ENCODE peak calls at places on chromosomes 11 and 22, in five cellular contexts. One of them, this sample, is unnamed.
A peak's percentile ranks its signal among the peaks of the same experiment; 100 is the strongest.

GRCh38 chr11:62140302-62141110 is 16.7 kb downstream of the INCENP start:
- DNase-seq in NB4: no peak
- DNase-seq in MCF 10A: no peak
- DNase-seq in omental fat pad: no peak
- DNase-seq in kidney: no peak
- DNase-seq in this sample: no peak

GRCh38 chr11:44593194-44593593 is 27.7 kb downstream of the CD82 start:
- DNase-seq in NB4: no peak
- DNase-seq in MCF 10A: no peak
- DNase-seq in omental fat pad: no peak
- DNase-seq in kidney: no peak
- DNase-seq in this sample: no peak

GRCh38 chr11:124759268-124760204 is 2.6 kb downstream of the ESAM start:
- DNase-seq in NB4: no peak
- DNase-seq in MCF 10A: no peak
- DNase-seq in omental fat pad: no peak
- DNase-seq in kidney: peak; percentile 85
- DNase-seq in this sample: peak; percentile 75

GRCh38 chr11:11179239-11179638 is 173.8 kb downstream of the CSNK2A3 start:
- DNase-seq in NB4: no peak
- DNase-seq in MCF 10A: peak; percentile 42
- DNase-seq in omental fat pad: no peak
- DNase-seq in kidney: no peak
- DNase-seq in this sample: no peak

GRCh38 chr11:128931066-128931465 is 11.6 kb downstream of the TP53AIP1 start:
- DNase-seq in NB4: peak; percentile 18
- DNase-seq in MCF 10A: no peak
- DNase-seq in omental fat pad: no peak
- DNase-seq in kidney: no peak
- DNase-seq in this sample: no peak

GRCh38 chr11:33694346-33695050 is 6.1 kb downstream of the C11orf91 start:
- DNase-seq in NB4: peak; percentile 57
- DNase-seq in MCF 10A: no peak
- DNase-seq in omental fat pad: no peak
- DNase-seq in kidney: no peak
- DNase-seq in this sample: no peak

GRCh38 chr11:78812513-78813293 is 238.0 kb upstream of the NARS2 start:
- DNase-seq in NB4: no peak
- DNase-seq in MCF 10A: peak; percentile 35
- DNase-seq in omental fat pad: no peak
- DNase-seq in kidney: no peak
- DNase-seq in this sample: no peak

GRCh38 chr22:46766611-46767010 is 4.2 kb downstream of the TBC1D22A start:
- DNase-seq in NB4: no peak
- DNase-seq in MCF 10A: no peak
- DNase-seq in omental fat pad: no peak
- DNase-seq in kidney: no peak
- DNase-seq in this sample: no peak

GRCh38 chr11:78920329-78920728 is 345.7 kb upstream of the NARS2 start:
- DNase-seq in NB4: no peak
- DNase-seq in MCF 10A: no peak
- DNase-seq in omental fat pad: no peak
- DNase-seq in kidney: no peak
- DNase-seq in this sample: no peak

GRCh38 chr11:134466035-134466908 is 54.2 kb upstream of the B3GAT1 start:
- DNase-seq in NB4: peak; percentile 28
- DNase-seq in MCF 10A: no peak
- DNase-seq in omental fat pad: no peak
- DNase-seq in kidney: no peak
- DNase-seq in this sample: no peak

GRCh38 chr11:47766363-47767227 is 546 bp downstream of the FNBP4 start:
- DNase-seq in NB4: peak; percentile 68
- DNase-seq in MCF 10A: peak; percentile 62
- DNase-seq in omental fat pad: peak; percentile 31
- DNase-seq in kidney: peak; percentile 87
- DNase-seq in this sample: peak; percentile 78

GRCh38 chr22:23904855-23905254 is 10.7 kb downstream of the MIF start:
- DNase-seq in NB4: no peak
- DNase-seq in MCF 10A: no peak
- DNase-seq in omental fat pad: no peak
- DNase-seq in kidney: peak; percentile 89
- DNase-seq in this sample: no peak

GRCh38 chr22:49440931-49441330 is 386.7 kb downstream of the BRD1 start:
- DNase-seq in NB4: no peak
- DNase-seq in MCF 10A: no peak
- DNase-seq in omental fat pad: no peak
- DNase-seq in kidney: no peak
- DNase-seq in this sample: no peak

GRCh38 chr11:122717264-122717867 is 61.8 kb downstream of the UBASH3B start:
- DNase-seq in NB4: peak; percentile 95
- DNase-seq in MCF 10A: no peak
- DNase-seq in omental fat pad: no peak
- DNase-seq in kidney: no peak
- DNase-seq in this sample: no peak

GRCh38 chr22:37259540-37260029 is 15.5 kb upstream of the RAC2 start:
- DNase-seq in NB4: no peak
- DNase-seq in MCF 10A: peak; percentile 55
- DNase-seq in omental fat pad: no peak
- DNase-seq in kidney: no peak
- DNase-seq in this sample: no peak
- TF ChIP-seq CTCF in NB4: peak; percentile 24
- TF ChIP-seq CTCF in MCF 10A: peak; percentile 55
- TF ChIP-seq CTCF in omental fat pad: no peak
- TF ChIP-seq CTCF in kidney: peak; percentile 28
- TF ChIP-seq CTCF in this sample: no peak

DNA sequence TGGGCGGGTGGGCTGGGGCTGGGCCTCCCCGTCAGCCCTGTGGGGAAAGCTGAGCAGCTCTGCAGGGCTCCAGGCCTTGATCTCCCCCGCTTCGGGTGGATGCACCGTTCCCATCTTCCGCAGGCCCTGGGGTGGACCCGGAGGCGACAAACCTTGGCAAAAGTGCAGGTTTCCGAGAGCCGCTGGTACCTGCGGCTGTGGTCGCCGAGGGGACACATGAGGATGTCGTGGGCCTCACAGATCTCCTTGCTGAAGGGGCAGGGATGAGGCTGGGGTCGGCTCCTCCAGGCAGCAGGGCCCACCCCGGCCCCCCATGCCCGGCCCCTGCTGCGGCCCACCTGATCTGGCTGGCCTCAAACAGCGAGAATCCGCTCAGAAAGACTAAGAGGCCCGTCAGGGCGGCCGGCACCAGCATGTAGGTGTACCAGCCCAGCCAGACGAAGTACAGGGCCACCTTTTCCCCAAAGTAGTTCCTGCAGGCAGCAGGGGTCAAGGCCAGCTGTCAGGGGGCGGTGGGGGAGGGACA is 11.8 kb downstream of the ANO9 start:
- DNase-seq in NB4: no peak
- DNase-seq in MCF 10A: no peak
- DNase-seq in omental fat pad: no peak
- DNase-seq in kidney: no peak
- DNase-seq in this sample: no peak
- TF ChIP-seq CTCF in NB4: no peak
- TF ChIP-seq CTCF in MCF 10A: no peak
- TF ChIP-seq CTCF in omental fat pad: no peak
- TF ChIP-seq CTCF in kidney: no peak
- TF ChIP-seq CTCF in this sample: no peak

GRCh38 chr11:2885676-2886081 is at the start of gene CDKN1C:
- DNase-seq in NB4: peak; percentile 75
- DNase-seq in MCF 10A: peak; percentile 63
- DNase-seq in omental fat pad: peak; percentile 63
- DNase-seq in kidney: peak; percentile 96
- DNase-seq in this sample: peak; percentile 93

GRCh38 chr11:2884424-2884815 is 1.2 kb downstream of the CDKN1C start:
- DNase-seq in NB4: no peak
- DNase-seq in MCF 10A: no peak
- DNase-seq in omental fat pad: no peak
- DNase-seq in kidney: peak; percentile 88
- DNase-seq in this sample: no peak

GRCh38 chr11:2886191-2886894 is 768 bp upstream of the CDKN1C start:
- DNase-seq in NB4: no peak
- DNase-seq in MCF 10A: no peak
- DNase-seq in omental fat pad: no peak
- DNase-seq in kidney: peak; percentile 89
- DNase-seq in this sample: no peak

GRCh38 chr11:2883717-2884423 is 1.7 kb downstream of the CDKN1C start:
- DNase-seq in NB4: no peak
- DNase-seq in MCF 10A: no peak
- DNase-seq in omental fat pad: no peak
- DNase-seq in kidney: no peak
- DNase-seq in this sample: no peak

DNA sequence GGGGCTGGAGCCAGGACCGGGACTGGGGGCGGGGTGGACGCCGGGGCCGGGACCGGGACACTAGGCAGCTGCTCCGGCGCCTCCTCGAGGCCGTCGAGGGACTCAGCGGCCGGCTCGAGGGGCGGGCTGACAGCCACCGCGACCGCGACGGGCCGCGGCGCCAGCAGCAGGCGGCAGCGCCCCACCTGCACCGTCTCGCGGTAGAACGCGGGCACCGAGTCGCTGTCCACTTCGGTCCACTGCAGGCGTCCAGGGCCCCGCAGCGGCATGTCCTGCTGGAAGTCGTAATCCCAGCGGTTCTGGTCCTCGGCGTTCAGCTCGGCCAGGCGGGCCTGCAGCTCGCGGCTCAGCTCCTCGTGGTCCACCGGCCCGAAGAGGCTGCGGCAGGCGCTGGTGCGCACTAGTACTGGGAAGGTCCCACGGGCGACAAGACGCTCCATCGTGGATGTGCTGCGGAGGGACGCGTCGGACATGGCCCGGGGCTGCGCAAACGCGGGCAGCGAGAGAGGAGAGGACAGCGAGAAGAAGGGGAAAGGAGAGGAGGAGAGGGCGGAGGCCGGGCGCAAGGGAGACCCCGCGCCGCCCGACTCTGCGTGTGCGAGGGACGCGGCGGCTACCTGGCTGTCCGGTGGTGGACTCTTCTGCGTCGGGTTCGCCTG is 429 bp downstream of the CDKN1C start:
- DNase-seq in NB4: peak; percentile 63
- DNase-seq in MCF 10A: peak; percentile 47
- DNase-seq in omental fat pad: no peak
- DNase-seq in kidney: peak; percentile 88
- DNase-seq in this sample: no peak
- TF ChIP-seq CTCF in NB4: no peak
- TF ChIP-seq CTCF in MCF 10A: no peak
- TF ChIP-seq CTCF in omental fat pad: no peak
- TF ChIP-seq CTCF in kidney: peak; percentile 36
- TF ChIP-seq CTCF in this sample: no peak

GRCh38 chr11:25981998-25982397 is 349.9 kb upstream of the ANO3 start:
- DNase-seq in NB4: peak; percentile 48
- DNase-seq in MCF 10A: peak; percentile 51
- DNase-seq in omental fat pad: no peak
- DNase-seq in kidney: no peak
- DNase-seq in this sample: no peak

DNA sequence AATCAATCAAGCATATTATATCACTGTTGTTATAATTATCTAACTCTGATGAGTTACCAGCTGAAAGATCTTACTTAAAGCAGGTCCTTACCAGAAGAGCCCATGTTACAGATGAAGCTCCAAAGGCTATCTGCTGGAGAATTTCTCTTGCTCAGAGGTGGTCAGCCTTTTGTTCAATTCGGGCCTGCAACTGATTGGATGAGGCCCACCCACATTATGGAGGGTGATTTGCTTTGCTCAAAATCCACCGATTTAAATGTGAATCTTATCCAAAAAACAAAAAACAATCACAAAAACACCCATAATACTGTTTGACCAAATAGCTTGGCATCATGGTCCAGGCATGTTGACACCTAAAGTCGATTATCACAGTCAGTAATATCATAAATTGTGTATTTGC is 348.6 kb upstream of the ANO3 start:
- DNase-seq in NB4: no peak
- DNase-seq in MCF 10A: no peak
- DNase-seq in omental fat pad: no peak
- DNase-seq in kidney: no peak
- DNase-seq in this sample: no peak
- TF ChIP-seq CTCF in NB4: no peak
- TF ChIP-seq CTCF in MCF 10A: no peak
- TF ChIP-seq CTCF in omental fat pad: no peak
- TF ChIP-seq CTCF in kidney: no peak
- TF ChIP-seq CTCF in this sample: no peak

DNA sequence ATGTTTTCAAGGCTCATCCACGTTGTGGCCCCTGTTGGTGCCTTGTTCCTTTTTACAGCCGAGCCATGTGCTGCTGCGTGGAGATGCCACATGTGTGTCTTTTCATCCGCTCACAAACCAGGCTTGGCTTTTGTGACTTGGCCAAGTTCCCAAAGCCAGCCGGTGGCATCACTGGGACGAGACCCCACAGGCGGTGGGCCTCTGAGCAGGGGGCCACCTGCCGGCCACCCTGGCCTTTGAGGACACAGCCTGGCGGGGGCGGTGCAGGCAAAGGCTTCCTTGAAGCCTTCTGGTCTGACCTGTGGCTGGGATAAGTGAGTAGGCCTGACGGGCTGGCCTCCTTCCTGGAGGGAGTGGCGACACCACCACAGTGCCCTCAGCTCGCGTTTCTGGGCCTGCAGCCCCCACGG is 10.6 kb downstream of the GRK2 start:
- DNase-seq in NB4: peak; percentile 98
- DNase-seq in MCF 10A: no peak
- DNase-seq in omental fat pad: no peak
- DNase-seq in kidney: peak; percentile 82
- DNase-seq in this sample: no peak
- TF ChIP-seq CTCF in NB4: peak; percentile 60
- TF ChIP-seq CTCF in MCF 10A: no peak
- TF ChIP-seq CTCF in omental fat pad: no peak
- TF ChIP-seq CTCF in kidney: no peak
- TF ChIP-seq CTCF in this sample: no peak

GRCh38 chr11:114026355-114026754 is 33.2 kb upstream of the ZBTB16 start:
- DNase-seq in NB4: peak; percentile 73
- DNase-seq in MCF 10A: peak; percentile 34
- DNase-seq in omental fat pad: no peak
- DNase-seq in kidney: no peak
- DNase-seq in this sample: no peak
- TF ChIP-seq CTCF in NB4: peak; percentile 47
- TF ChIP-seq CTCF in MCF 10A: no peak
- TF ChIP-seq CTCF in omental fat pad: no peak
- TF ChIP-seq CTCF in kidney: peak; percentile 17
- TF ChIP-seq CTCF in this sample: no peak

GRCh38 chr22:17638182-17638431 is 450 bp upstream of the BCL2L13 start:
- DNase-seq in NB4: no peak
- DNase-seq in MCF 10A: no peak
- DNase-seq in omental fat pad: no peak
- DNase-seq in kidney: no peak
- DNase-seq in this sample: no peak
- TF ChIP-seq CTCF in NB4: no peak
- TF ChIP-seq CTCF in MCF 10A: no peak
- TF ChIP-seq CTCF in omental fat pad: no peak
- TF ChIP-seq CTCF in kidney: no peak
- TF ChIP-seq CTCF in this sample: no peak

This sample was measured in coronary artery.